ENCODE peak calls at places on chromosomes 11 and 22, in five cellular contexts. G, X, D, C and R are unnamed samples.

GRCh38 chr22:50281957-50282356 is 11.8 kb upstream of the MAPK11 start:
- DNase-seq in C (no peak), D (no peak), X (no peak), G (no peak), R (no peak)

GRCh38 chr11:9748361-9748970 is 84.6 kb downstream of the SWAP70 start:
- DNase-seq in C (peak; percentile 65), D (no peak), G (peak; percentile 41), X (peak; percentile 70), R (peak; percentile 27)

GRCh38 chr22:17269607-17270261 is 50.5 kb upstream of the ADA2 start:
- DNase-seq in X (no peak), G (no peak), D (no peak), C (no peak), R (no peak)

GRCh38 chr11:70503201-70503877 is 105.0 kb downstream of the CTTN start:
- DNase-seq in C (peak; percentile 54), X (no peak), D (no peak), G (no peak), R (no peak)

GRCh38 chr22:49524362-49524761 is 303.3 kb downstream of the BRD1 start:
- DNase-seq in C (no peak), X (no peak), D (no peak), G (no peak), R (no peak)

GRCh38 chr11:304915-305833 is 2.4 kb upstream of the IFITM2 start:
- DNase-seq in X (peak; percentile 79), C (peak; percentile 81), D (peak; percentile 56), G (no peak), R (peak; percentile 80)

GRCh38 chr11:33893711-33894401 is 2.0 kb upstream of the LMO2 start:
- DNase-seq in D (no peak), X (no peak), C (no peak), G (peak; percentile 72), R (peak; percentile 26)

GRCh38 chr11:132202621-132203020 is 832.2 kb downstream of the NTM start:
- DNase-seq in G (no peak), C (no peak), X (no peak), D (no peak), R (no peak)

GRCh38 chr22:36395922-36396321 is 8.2 kb upstream of the MYH9 start:
- DNase-seq in D (no peak), X (no peak), G (no peak), C (no peak), R (no peak)

GRCh38 chr11:117851852-117852251 is 24.6 kb downstream of the FXYD6 start:
- DNase-seq in C (no peak), G (no peak), X (no peak), D (no peak), R (no peak)

GRCh38 chr11:68872216-68873003 is 30.7 kb upstream of the CPT1A start:
- DNase-seq in X (no peak), D (no peak), C (no peak), G (no peak), R (no peak)

GRCh38 chr22:24165673-24166072 is 15.6 kb upstream of the SUSD2 start:
- DNase-seq in D (no peak), G (no peak), C (no peak), X (no peak), R (no peak)
- H3K36me3 ChIP-seq in D (peaks cover 27% of the 10 kb centered on the region), G (peaks cover 10% of the 10 kb centered on the region), C (no peaks in the 10 kb centered on the region), X (peaks cover 53% of the 10 kb centered on the region), R (peaks cover 89% of the 10 kb centered on the region)

GRCh38 chr22:22169923-22170322 is 74.7 kb upstream of the VPREB1 start:
- DNase-seq in C (no peak), D (no peak), X (no peak), G (no peak), R (no peak)
- H3K4me1 ChIP-seq in C (no peaks in the 10 kb centered on the region), D (no peaks in the 10 kb centered on the region), X (no peaks in the 10 kb centered on the region), G (peaks cover 6% of the 10 kb centered on the region), R (no peaks in the 10 kb centered on the region)

DNA sequence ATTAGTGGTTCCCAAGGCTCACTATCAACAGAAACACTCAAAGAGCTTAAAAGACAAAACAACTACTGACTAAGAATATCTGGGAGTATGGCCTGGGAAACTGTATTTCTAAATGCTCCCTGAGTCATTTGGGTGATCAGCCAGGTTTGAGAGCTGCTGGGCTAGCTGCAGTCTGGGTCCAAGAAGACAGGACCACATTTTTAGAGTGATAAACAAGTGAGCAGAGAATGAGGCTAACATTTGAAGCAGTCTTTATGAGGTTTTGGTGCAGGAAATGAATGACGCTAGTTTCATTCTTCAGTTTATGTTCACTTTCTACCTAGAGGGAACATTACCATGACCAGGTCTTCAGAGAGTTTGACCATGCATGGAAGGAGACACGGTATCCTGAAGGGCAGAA is 97.7 kb downstream of the TEAD1 start:
- DNase-seq in X (no peak), C (no peak), G (no peak), D (no peak), R (no peak)
- H3K4me3 ChIP-seq in X (no peak overlapping the region), C (no peak overlapping the region), G (no peak overlapping the region), D (no peak overlapping the region), R (no peak overlapping the region)

GRCh38 chr22:19463008-19463407 is 15.5 kb upstream of the C22orf39 start:
- DNase-seq in C (no peak), X (no peak), D (no peak), G (no peak), R (no peak)
- H3K36me3 ChIP-seq in C (no peaks in the 10 kb centered on the region), X (peaks cover 49% of the 10 kb centered on the region), D (peaks cover 32% of the 10 kb centered on the region), G (peaks cover 27% of the 10 kb centered on the region), R (peaks cover 75% of the 10 kb centered on the region)

GRCh38 chr11:38339835-38340440 is 1741.9 kb upstream of the RAG2 start:
- DNase-seq in X (no peak), C (no peak), G (no peak), D (no peak), R (no peak)

DNA sequence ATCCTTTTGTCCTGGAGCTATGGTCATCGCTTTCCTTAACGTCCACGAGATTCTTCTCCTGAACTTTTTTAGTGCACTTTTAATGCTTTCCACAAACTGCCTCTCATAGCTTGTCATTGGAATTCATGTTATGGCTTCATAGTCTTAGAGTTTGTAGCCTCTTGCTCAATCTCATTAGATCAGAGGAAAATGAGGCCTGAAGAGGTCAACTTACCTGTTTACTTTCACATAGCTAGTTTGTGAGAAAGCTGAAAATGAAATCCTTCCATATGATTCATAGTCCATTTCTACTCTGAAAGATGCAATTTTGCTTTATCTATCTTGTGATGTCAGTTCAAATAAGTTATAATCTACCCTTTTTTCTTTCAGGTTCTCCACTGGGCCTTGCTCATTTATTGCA is 1747.2 kb upstream of the RAG2 start:
- DNase-seq in D (no peak), C (no peak), X (no peak), G (no peak), R (no peak)
- H3K4me1 ChIP-seq in D (no peaks in the 10 kb centered on the region), C (no peaks in the 10 kb centered on the region), X (no peaks in the 10 kb centered on the region), G (no peaks in the 10 kb centered on the region), R (no peaks in the 10 kb centered on the region)

DNA sequence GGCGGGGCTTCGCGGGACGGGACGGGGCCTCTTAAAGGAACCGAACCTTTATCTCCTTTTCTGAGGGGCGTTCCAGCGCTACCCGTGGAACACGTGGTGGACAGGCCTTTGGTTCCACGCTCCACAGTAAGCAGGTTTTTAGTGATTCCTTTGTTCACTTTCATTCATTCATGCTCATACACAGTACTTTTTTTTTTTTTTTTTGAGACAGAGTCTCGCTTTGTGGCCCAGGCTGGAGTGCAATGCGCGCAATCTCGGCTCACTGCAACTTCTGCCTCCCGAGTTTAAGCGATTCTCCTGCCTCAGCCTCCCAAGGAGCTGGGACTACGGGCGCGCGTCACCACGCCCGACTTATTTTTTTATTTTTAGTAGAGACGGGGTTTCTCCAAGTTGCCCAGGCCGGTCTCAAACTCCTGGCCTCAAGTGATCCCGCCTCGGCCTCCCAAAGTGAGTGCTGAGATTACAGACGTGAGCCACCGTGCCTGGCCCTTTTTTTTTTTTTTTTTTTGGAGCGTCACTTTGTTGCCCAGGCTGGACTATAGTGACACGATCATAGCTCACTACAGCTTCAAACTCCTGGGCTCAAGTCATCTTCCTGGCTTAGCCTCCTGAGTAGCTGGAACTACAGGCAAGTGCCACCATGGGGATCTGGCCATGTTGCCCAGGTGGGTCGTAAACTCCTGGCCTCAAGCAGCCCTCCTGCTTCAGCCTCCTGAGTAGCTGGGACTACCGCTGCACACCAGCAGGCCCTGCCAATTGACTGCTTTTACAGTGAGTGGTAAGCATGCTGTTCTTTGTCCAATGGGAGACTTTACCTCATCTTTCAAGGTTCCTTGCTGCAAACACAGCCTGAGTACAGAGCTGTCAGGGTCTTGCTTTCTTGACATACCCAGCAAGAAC is 479 bp upstream of the CENPM start:
- DNase-seq in G (no peak), X (no peak), C (no peak), D (no peak), R (no peak)
- H3K4me3 ChIP-seq in G (peak overlapping the region; percentile 82), X (peak overlapping the region; percentile 19), C (peak overlapping the region; percentile 51), D (peak overlapping the region; percentile 93), R (peak overlapping the region; percentile 74)

GRCh38 chr22:31271026-31271425 is 21.3 kb downstream of the PIK3IP1 start:
- DNase-seq in X (no peak), D (no peak), G (no peak), C (no peak), R (no peak)

GRCh38 chr22:31269892-31270574 is 22.3 kb downstream of the PIK3IP1 start:
- DNase-seq in D (no peak), X (peak; percentile 42), G (no peak), C (no peak), R (no peak)

GRCh38 chr22:31274017-31274416 is 18.3 kb downstream of the PIK3IP1 start:
- DNase-seq in G (no peak), C (no peak), X (peak; percentile 74), D (no peak), R (no peak)

GRCh38 chr22:31272522-31273446 is 19.5 kb downstream of the PIK3IP1 start:
- DNase-seq in D (peak; percentile 52), C (peak; percentile 89), G (no peak), X (peak; percentile 70), R (peak; percentile 55)

DNA sequence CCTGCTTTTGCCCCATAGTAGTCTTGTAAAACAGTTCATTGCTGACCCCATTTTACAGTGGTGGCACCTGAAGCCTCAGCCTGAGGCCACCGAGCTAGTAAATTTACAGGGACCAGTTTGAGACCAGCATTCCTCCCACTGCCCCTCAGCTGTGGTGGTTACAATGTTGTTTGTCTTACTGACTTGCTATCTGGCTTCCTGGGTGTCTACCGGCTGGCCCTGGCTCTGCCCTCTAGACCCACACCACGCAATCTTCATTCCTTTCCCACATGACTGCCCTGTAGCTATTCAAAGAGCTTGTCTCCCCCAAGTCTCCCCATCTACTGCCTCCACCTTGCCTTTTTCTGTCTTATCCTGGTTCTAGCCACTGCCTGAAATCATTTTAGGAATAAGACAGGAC is 20.8 kb downstream of the PIK3IP1 start:
- DNase-seq in D (no peak), X (peak; percentile 86), G (no peak), C (no peak), R (no peak)
- H3K36me3 ChIP-seq in D (peaks cover 32% of the 10 kb centered on the region), X (peaks cover 31% of the 10 kb centered on the region), G (peaks cover 4% of the 10 kb centered on the region), C (no peaks in the 10 kb centered on the region), R (peaks cover 56% of the 10 kb centered on the region)

DNA sequence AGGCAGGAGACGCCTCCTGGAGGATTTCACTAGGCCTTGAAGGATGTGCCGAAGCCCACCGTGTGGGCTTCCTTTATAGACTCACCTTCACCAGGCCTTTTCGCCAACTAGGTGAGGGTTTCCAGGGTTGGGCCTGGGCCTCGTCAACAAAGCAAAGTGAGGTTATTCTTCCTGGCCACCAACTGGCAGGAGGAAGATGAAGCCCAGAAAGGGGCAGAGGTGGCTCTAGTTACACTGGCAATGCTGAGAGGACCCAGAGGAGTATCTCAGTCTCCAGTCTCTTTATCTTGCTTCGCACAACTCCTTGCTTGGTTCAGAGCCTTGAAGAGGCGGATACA is 400 bp upstream of the RELT start:
- DNase-seq in G (no peak), C (no peak), X (no peak), D (no peak), R (no peak)
- H3K4me1 ChIP-seq in G (peaks cover 22% of the 10 kb centered on the region), C (peaks cover 12% of the 10 kb centered on the region), X (peaks cover 26% of the 10 kb centered on the region), D (peaks cover 18% of the 10 kb centered on the region), R (peaks cover 19% of the 10 kb centered on the region)

GRCh38 chr11:108929241-108929640 is 264.4 kb downstream of the DDX10 start:
- DNase-seq in D (no peak), X (no peak), C (no peak), G (no peak), R (no peak)
- H3K4me3 ChIP-seq in D (no peak overlapping the region), X (no peak overlapping the region), C (no peak overlapping the region), G (no peak overlapping the region), R (no peak overlapping the region)